ENCODE peak calls at places on chromosomes 7 and 10, in nine cellular contexts. F is AG08395, P is GM19239, N is mesendoderm, K is HT1080, C is choroid plexus epithelial cell, T is ACHN, B is endothelial cell, O is AG04450. X is an unnamed sample.

GRCh38 chr7:159004411-159004810 is 140.3 kb downstream of the VIPR2 start:
- DNase-seq in F (no peak), P (no peak), N (no peak), K (no peak), C (no peak), T (no peak), B (no peak), O (no peak), X (no peak)

GRCh38 chr7:6392712-6393666 is 54.8 kb downstream of the DAGLB start:
- DNase-seq in F (peak), P (no peak), N (peak), K (peak), C (peak), T (peak), B (no peak), O (no peak), X (no peak)

GRCh38 chr10:52951819-52952218 is 179.2 kb upstream of the MBL2 start:
- DNase-seq in F (no peak), P (peak), N (peak), K (peak), C (peak), T (peak), B (peak), O (peak), X (peak)

GRCh38 chr7:139886206-139886605 is 57.1 kb downstream of the TBXAS1 start:
- DNase-seq in F (no peak), P (no peak), N (no peak), K (no peak), C (no peak), T (no peak), B (no peak), O (no peak), X (no peak)

GRCh38 chr10:21497177-21497807 is 28.2 kb downstream of the SKIDA1 start:
- DNase-seq in F (peak), P (no peak), N (peak), K (peak), C (peak), T (peak), B (peak), O (no peak), X (no peak)

GRCh38 chr7:37527109-37527508 is 78.4 kb upstream of the ELMO1 start:
- DNase-seq in F (no peak), P (no peak), N (no peak), K (no peak), C (no peak), T (no peak), B (no peak), O (no peak), X (no peak)

GRCh38 chr7:4996696-4997222 is 37.8 kb upstream of the MMD2 start:
- DNase-seq in F (no peak), P (no peak), N (peak), K (no peak), C (no peak), T (no peak), B (no peak), O (no peak), X (no peak)

GRCh38 chr10:15088428-15089261 is at the start of gene ACBD7:
- DNase-seq in F (peak), P (peak), N (peak), K (peak), C (peak), T (peak), B (peak), O (peak), X (peak)

GRCh38 chr10:12403119-12403518 is 53.8 kb downstream of the CAMK1D start:
- DNase-seq in F (no peak), P (no peak), N (no peak), K (no peak), C (no peak), T (no peak), B (no peak), O (no peak), X (no peak)

GRCh38 chr7:123260428-123260960 is 60.7 kb upstream of the SLC13A1 start:
- DNase-seq in F (no peak), P (no peak), N (no peak), K (no peak), C (no peak), T (no peak), B (no peak), O (no peak), X (no peak)

GRCh38 chr10:97511711-97512445 is 13.2 kb downstream of the UBTD1 start:
- DNase-seq in F (no peak), P (no peak), N (no peak), K (no peak), C (no peak), T (no peak), B (no peak), O (no peak), X (no peak)

GRCh38 chr10:33320288-33320687 is 14.2 kb downstream of the NRP1 start:
- DNase-seq in F (no peak), P (no peak), N (no peak), K (no peak), C (no peak), T (no peak), B (no peak), O (no peak), X (no peak)

GRCh38 chr7:30514177-30514576 is 9.5 kb upstream of the GGCT start:
- DNase-seq in F (no peak), P (no peak), N (no peak), K (no peak), C (no peak), T (no peak), B (no peak), O (no peak), X (no peak)

GRCh38 chr7:151175047-151175792 is 7.7 kb upstream of the GBX1 start:
- DNase-seq in F (no peak), P (no peak), N (no peak), K (no peak), C (no peak), T (no peak), B (no peak), O (no peak), X (no peak)

GRCh38 chr10:120508393-120508792 is 51.4 kb downstream of the PLPP4 start:
- DNase-seq in F (peak), P (no peak), N (no peak), K (peak), C (peak), T (peak), B (no peak), O (no peak), X (no peak)

GRCh38 chr10:69375307-69376151 is 41.2 kb downstream of the TACR2 start:
- DNase-seq in F (peak), P (no peak), N (peak), K (no peak), C (no peak), T (no peak), B (no peak), O (no peak), X (peak)

GRCh38 chr10:44512345-44513095 is 127.6 kb upstream of the CXCL12 start:
- DNase-seq in F (no peak), P (no peak), N (no peak), K (no peak), C (no peak), T (no peak), B (no peak), O (no peak), X (no peak)

GRCh38 chr7:45259966-45260646 is 102.5 kb downstream of the RAMP3 start:
- DNase-seq in F (peak), P (peak), N (peak), K (peak), C (peak), T (peak), B (peak), O (peak), X (peak)

GRCh38 chr10:86523348-86523747 is 1.8 kb upstream of the WAPL start:
- DNase-seq in F (peak), P (no peak), N (peak), K (peak), C (peak), T (no peak), B (no peak), O (no peak), X (no peak)

GRCh38 chr7:131284702-131285419 is 42.8 kb upstream of the MKLN1 start:
- DNase-seq in F (peak), P (no peak), N (no peak), K (no peak), C (peak), T (no peak), B (no peak), O (no peak), X (no peak)

GRCh38 chr7:120725376-120726039 is 132.4 kb downstream of the TSPAN12 start:
- DNase-seq in F (peak), P (peak), N (peak), K (peak), C (peak), T (peak), B (no peak), O (no peak), X (no peak)

GRCh38 chr10:89684604-89685003 is 16.8 kb upstream of the KIF20B start:
- DNase-seq in F (peak), P (no peak), N (no peak), K (peak), C (peak), T (no peak), B (no peak), O (no peak), X (no peak)

GRCh38 chr7:155517969-155518368 is 28.4 kb downstream of the CNPY1 start:
- DNase-seq in F (no peak), P (no peak), N (no peak), K (no peak), C (no peak), T (no peak), B (no peak), O (no peak), X (no peak)

GRCh38 chr7:7869036-7869435 is 99.6 kb upstream of the GLCCI1 start:
- DNase-seq in F (no peak), P (no peak), N (peak), K (no peak), C (no peak), T (no peak), B (no peak), O (no peak), X (no peak)

GRCh38 chr7:43077732-43078391 is 34.6 kb upstream of the HECW1 start:
- DNase-seq in F (no peak), P (no peak), N (peak), K (peak), C (peak), T (no peak), B (no peak), O (no peak), X (peak)

GRCh38 chr7:44259547-44260457 is 59.0 kb downstream of the YKT6 start:
- DNase-seq in F (peak), P (no peak), N (no peak), K (peak), C (peak), T (peak), B (no peak), O (peak), X (no peak)